ENCODE peak calls at places on chromosome 10, in ten cellular contexts. M is IMR-90; I is endothelial cell; C is CD4-positive, alpha-beta T cell; J is fibroblast of lung; P is activated B cell treated with CpG ODN at 0.5 μM for 24 hours; U is epithelial cell of proximal tubule; R is NB4; Y is CD8-positive, alpha-beta T cell; L is MM.1S. O is an unnamed sample.

GRCh38 chr10:31090894-31091607 is 59.4 kb upstream of the ZNF438 start:
- DNase-seq in M (peak; percentile 51), I (no peak), C (no peak), J (peak; percentile 88), P (no peak), U (no peak), R (no peak), Y (no peak), L (peak; percentile 84), O (no peak)

GRCh38 chr10:86512137-86512536 is 9.5 kb downstream of the WAPL start:
- DNase-seq in M (no peak), I (no peak), C (no peak), J (no peak), P (no peak), U (no peak), R (no peak), Y (no peak), L (no peak), O (no peak)

GRCh38 chr10:114810926-114811325 is 10.7 kb upstream of the FHIP2A start:
- DNase-seq in M (no peak), I (no peak), C (no peak), J (no peak), P (no peak), U (no peak), R (no peak), Y (no peak), L (peak; percentile 83), O (no peak)

GRCh38 chr10:48509974-48510692 is 94.7 kb downstream of the ARHGAP22 start:
- DNase-seq in M (no peak), I (peak; percentile 44), C (no peak), J (no peak), P (no peak), U (no peak), R (peak; percentile 57), Y (no peak), L (no peak), O (no peak)

GRCh38 chr10:17349717-17350116 is 104.7 kb downstream of the ST8SIA6 start:
- DNase-seq in M (no peak), I (no peak), C (no peak), J (peak; percentile 58), P (no peak), U (no peak), R (no peak), Y (no peak), L (no peak), O (no peak)

GRCh38 chr10:21084700-21085099 is 187.6 kb upstream of the NEBL start:
- DNase-seq in M (no peak), I (no peak), C (no peak), J (no peak), P (no peak), U (peak; percentile 40), R (no peak), Y (no peak), L (no peak), O (no peak)

GRCh38 chr10:1063232-1063862 is 7.2 kb downstream of the WDR37 start:
- DNase-seq in M (no peak), I (no peak), C (peak; percentile 5), J (no peak), P (no peak), U (no peak), R (peak; percentile 82), Y (peak; percentile 38), L (no peak), O (no peak)

GRCh38 chr10:24814568-24815313 is 91.1 kb upstream of the ARHGAP21 start:
- DNase-seq in M (peak; percentile 62), I (no peak), C (no peak), J (peak; percentile 76), P (no peak), U (peak; percentile 63), R (no peak), Y (no peak), L (no peak), O (no peak)

GRCh38 chr10:59700709-59701108 is 8.9 kb downstream of the SLC16A9 start:
- DNase-seq in M (no peak), I (no peak), C (no peak), J (no peak), P (no peak), U (no peak), R (no peak), Y (no peak), L (no peak), O (no peak)
- TF ChIP-seq CTCF in M (no peak), I (no peak), C (no peak), J (no peak), P (no peak), U (no peak), R (no peak), Y (no peak), L (no peak), O (no peak)

GRCh38 chr10:76029782-76030181 is 598.4 kb downstream of the LRMDA start:
- DNase-seq in M (no peak), I (no peak), C (no peak), J (no peak), P (no peak), U (no peak), R (no peak), Y (no peak), L (no peak), O (no peak)

GRCh38 chr10:76024460-76025123 is 593.2 kb downstream of the LRMDA start:
- DNase-seq in M (no peak), I (no peak), C (no peak), J (no peak), P (no peak), U (no peak), R (no peak), Y (no peak), L (no peak), O (no peak)

GRCh38 chr10:76026176-76026771 is 594.9 kb downstream of the LRMDA start:
- DNase-seq in M (no peak), I (no peak), C (no peak), J (no peak), P (no peak), U (no peak), R (no peak), Y (no peak), L (no peak), O (no peak)

GRCh38 chr10:76025124-76025477 is 593.7 kb downstream of the LRMDA start:
- DNase-seq in M (no peak), I (no peak), C (no peak), J (no peak), P (no peak), U (no peak), R (no peak), Y (no peak), L (no peak), O (no peak)

DNA sequence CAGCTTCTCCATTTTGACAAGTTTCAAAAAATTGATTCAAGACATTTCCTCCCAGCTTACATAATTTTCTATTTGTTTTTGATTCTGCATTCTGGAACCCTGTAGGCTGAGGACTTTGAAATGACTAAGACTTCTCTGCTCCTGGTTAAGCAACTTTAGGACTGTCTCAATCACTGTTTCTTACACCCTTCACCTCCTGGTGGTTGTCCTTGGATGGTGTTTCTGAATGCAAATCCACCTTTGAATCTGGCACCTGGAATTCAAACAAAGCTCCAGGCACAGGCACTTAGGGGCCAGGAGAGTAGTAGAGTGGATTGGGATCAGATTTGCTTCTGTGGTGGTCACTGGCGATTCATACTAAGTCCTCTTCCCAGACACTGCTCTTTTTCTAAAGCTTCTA is 595.5 kb downstream of the LRMDA start:
- DNase-seq in M (no peak), I (no peak), C (no peak), J (no peak), P (no peak), U (no peak), R (no peak), Y (no peak), L (no peak), O (no peak)
- TF ChIP-seq CTCF in M (no peak), I (no peak), C (no peak), J (no peak), P (no peak), U (peak; percentile 34), R (no peak), Y (no peak), L (no peak), O (peak; percentile 19)

GRCh38 chr10:11415095-11415494 is 196.4 kb downstream of the USP6NL start:
- DNase-seq in M (no peak), I (no peak), C (no peak), J (no peak), P (no peak), U (no peak), R (no peak), Y (no peak), L (no peak), O (no peak)

GRCh38 chr10:11409357-11409756 is 202.1 kb downstream of the USP6NL start:
- DNase-seq in M (no peak), I (no peak), C (no peak), J (no peak), P (no peak), U (no peak), R (no peak), Y (no peak), L (no peak), O (no peak)

GRCh38 chr10:11414314-11415038 is 197.0 kb downstream of the USP6NL start:
- DNase-seq in M (no peak), I (no peak), C (no peak), J (no peak), P (no peak), U (no peak), R (no peak), Y (no peak), L (no peak), O (no peak)

GRCh38 chr10:11407939-11408338 is 203.5 kb downstream of the USP6NL start:
- DNase-seq in M (no peak), I (no peak), C (peak; percentile 8), J (no peak), P (no peak), U (no peak), R (no peak), Y (peak; percentile 27), L (no peak), O (no peak)

DNA sequence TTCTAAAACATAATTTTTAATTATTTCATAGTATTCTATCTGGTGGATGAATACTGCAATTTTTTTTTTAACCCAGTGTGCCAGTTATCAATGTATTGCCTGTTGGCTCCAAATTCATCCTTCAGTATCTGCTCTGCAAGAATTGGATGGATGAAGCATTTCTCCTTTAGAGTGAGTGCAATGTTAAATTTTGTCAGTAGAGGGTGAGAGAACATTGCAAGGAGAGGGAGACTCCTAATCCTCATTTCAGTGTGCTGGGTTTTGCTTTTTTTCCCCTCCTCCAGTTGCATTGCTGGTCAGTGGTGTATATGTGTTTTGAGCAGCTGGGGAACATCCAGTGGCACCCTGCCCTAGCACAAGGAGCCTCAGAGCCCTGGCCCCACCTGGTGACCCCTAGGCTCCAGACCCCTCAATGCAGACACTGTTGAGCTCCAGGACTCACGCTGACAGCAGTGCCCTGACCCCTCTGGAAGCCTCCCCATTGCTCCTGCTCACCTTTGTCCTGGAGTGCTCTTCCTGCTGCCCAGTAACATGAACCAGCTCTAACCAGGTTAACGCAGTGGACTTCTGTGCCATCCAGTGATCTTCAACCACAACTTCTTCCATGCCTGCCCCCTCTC is 199.4 kb downstream of the USP6NL start:
- DNase-seq in M (no peak), I (no peak), C (no peak), J (no peak), P (no peak), U (no peak), R (peak; percentile 18), Y (no peak), L (no peak), O (no peak)
- TF ChIP-seq CTCF in M (no peak), I (no peak), C (no peak), J (peak; percentile 8), P (no peak), U (peak; percentile 19), R (peak; percentile 19), Y (no peak), L (peak; percentile 15), O (peak; percentile 13)

DNA sequence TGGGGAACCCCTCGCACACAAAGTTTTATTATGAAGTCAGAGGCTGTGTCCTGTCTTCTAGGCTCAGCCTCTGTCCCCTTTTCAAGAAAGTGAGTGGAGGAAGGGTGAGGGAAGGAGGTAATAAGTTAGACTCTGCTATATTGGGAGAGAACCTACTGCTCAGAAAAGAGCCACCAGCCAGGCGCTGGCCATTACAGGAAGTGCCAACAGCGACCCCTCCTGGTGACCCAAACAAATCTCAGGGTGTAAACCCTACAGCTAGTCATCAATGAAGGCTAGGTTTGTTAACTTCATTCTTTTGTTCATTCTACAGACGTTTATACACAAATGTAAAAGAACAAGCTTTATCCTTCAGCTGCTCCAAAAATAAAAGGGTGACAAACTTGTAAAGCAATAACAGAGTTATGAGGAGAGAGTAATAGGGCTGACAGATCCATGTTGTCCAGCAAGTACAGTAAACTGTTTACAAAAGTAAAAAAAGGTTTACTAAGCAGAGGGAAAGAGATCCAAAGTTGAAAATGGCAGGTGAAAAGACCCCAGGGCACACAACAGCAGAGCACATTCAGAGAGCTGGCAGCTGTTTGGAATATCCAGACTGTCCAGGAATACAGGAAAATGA is 82.7 kb downstream of the FAM204A start:
- DNase-seq in M (peak; percentile 6), I (peak; percentile 72), C (no peak), J (no peak), P (no peak), U (no peak), R (peak; percentile 63), Y (no peak), L (peak; percentile 29), O (peak; percentile 40)
- TF ChIP-seq CTCF in M (peak; percentile 47), I (peak; percentile 90), C (peak; percentile 17), J (peak; percentile 43), P (no peak), U (peak; percentile 92), R (peak; percentile 76), Y (no peak), L (peak; percentile 62), O (peak; percentile 83)